ENCODE peak calls at places on chromosomes 6 and 20, in five cellular contexts. T is right lobe of liver; B is hypothalamus; Q is CD8-positive, alpha-beta T cell; G is left ventricle myocardium inferior. L is an unnamed sample.

GRCh38 chr20:57248132-57248797 is 18.2 kb downstream of the BMP7 start:
- DNase-seq in T (no peak), B (no peak), Q (no peak), G (no peak), L (no peak)

GRCh38 chr6:109455502-109456282 is at the start of gene MICAL1:
- DNase-seq in T (peak), B (peak), Q (peak), G (peak), L (peak)

GRCh38 chr6:98672681-98673475 is 161.5 kb upstream of the POU3F2 start:
- DNase-seq in T (no peak), B (peak), Q (no peak), G (no peak), L (no peak)

GRCh38 chr6:90421656-90422055 is 125.0 kb upstream of the BACH2 start:
- DNase-seq in T (no peak), B (no peak), Q (no peak), G (no peak), L (no peak)

GRCh38 chr20:57398231-57398821 is 7.1 kb downstream of the RBM38 start:
- DNase-seq in T (peak), B (no peak), Q (peak), G (peak), L (peak)

GRCh38 chr20:17928211-17928611 is 40.4 kb downstream of the SNX5 start:
- DNase-seq in T (no peak), B (no peak), Q (no peak), G (no peak), L (peak)

GRCh38 chr6:38176797-38177751 is 357.5 kb downstream of the ZFAND3 start:
- DNase-seq in T (no peak), B (no peak), Q (no peak), G (no peak), L (no peak)

GRCh38 chr6:362924-363249 is 28.7 kb upstream of the IRF4 start:
- DNase-seq in T (no peak), B (no peak), Q (no peak), G (peak), L (no peak)

GRCh38 chr6:149904661-149905370 is 6.9 kb upstream of the RAET1E start:
- DNase-seq in T (no peak), B (no peak), Q (no peak), G (no peak), L (no peak)

GRCh38 chr20:3218307-3218988 is 9.2 kb downstream of the ITPA start:
- DNase-seq in T (peak), B (no peak), Q (peak), G (peak), L (no peak)